ENCODE peak calls at places on chromosomes 4 and X, in ten cellular contexts. J is mammary epithelial cell, H is HepG2, I is GM12878, V is bronchial epithelial cell, K is left lung, A is adrenal gland, N is body of pancreas, Q is pancreas, R is adipocyte. W is an unnamed sample.
A peak's percentile ranks its signal among the peaks of the same experiment; 100 is the strongest.

GRCh38 chr4:47213971-47214370 is 182.6 kb downstream of the GABRB1 start:
- DNase-seq in J (peak; percentile 94), H (peak; percentile 16), I (no peak), V (peak; percentile 66), K (no peak), A (no peak), N (no peak), Q (no peak), R (peak; percentile 79), W (no peak)

GRCh38 chr4:3304831-3305609 is 12.2 kb downstream of the RGS12 start:
- DNase-seq in J (no peak), H (no peak), I (no peak), V (no peak), K (no peak), A (peak; percentile 75), N (no peak), Q (peak; percentile 43), R (peak; percentile 48), W (peak; percentile 50)

GRCh38 chrX:1593286-1594271 is 2.2 kb downstream of the AKAP17A start:
- DNase-seq in J (no peak), H (no peak), I (no peak), V (no peak), K (no peak), A (peak; percentile 61), N (no peak), Q (peak; percentile 56), R (peak; percentile 13), W (no peak)

GRCh38 chr4:168722391-168722790 is 225.5 kb downstream of the PALLD start:
- DNase-seq in J (no peak), H (no peak), I (no peak), V (no peak), K (no peak), A (no peak), N (no peak), Q (no peak), R (no peak), W (no peak)

GRCh38 chr4:186148335-186148975 is 42.9 kb upstream of the CYP4V2 start:
- DNase-seq in J (no peak), H (no peak), I (no peak), V (no peak), K (no peak), A (no peak), N (no peak), Q (no peak), R (no peak), W (no peak)

GRCh38 chrX:130705591-130705990 is 197.4 kb downstream of the ENOX2 start:
- DNase-seq in J (no peak), H (peak; percentile 1), I (no peak), V (no peak), K (no peak), A (no peak), N (no peak), Q (no peak), R (no peak), W (no peak)

GRCh38 chr4:88759039-88759631 is 61.5 kb upstream of the NAP1L5 start:
- DNase-seq in J (no peak), H (peak; percentile 55), I (no peak), V (peak; percentile 75), K (no peak), A (no peak), N (no peak), Q (no peak), R (peak; percentile 56), W (no peak)

GRCh38 chr4:105859233-105859632 is 36.0 kb upstream of the NPNT start:
- DNase-seq in J (peak; percentile 70), H (peak; percentile 13), I (peak; percentile 9), V (peak; percentile 86), K (no peak), A (no peak), N (no peak), Q (no peak), R (peak; percentile 82), W (no peak)

GRCh38 chrX:46433892-46434291 is 111.3 kb downstream of the ZNF674 start:
- DNase-seq in J (no peak), H (no peak), I (no peak), V (no peak), K (no peak), A (no peak), N (no peak), Q (no peak), R (peak; percentile 28), W (no peak)

GRCh38 chr4:73525611-73526010 is 44.1 kb downstream of the AFM start:
- DNase-seq in J (no peak), H (no peak), I (no peak), V (no peak), K (no peak), A (no peak), N (no peak), Q (no peak), R (no peak), W (no peak)

GRCh38 chrX:141814213-141814857 is 23.8 kb upstream of the MAGEC3 start:
- DNase-seq in J (no peak), H (no peak), I (no peak), V (no peak), K (no peak), A (no peak), N (peak; percentile 86), Q (peak; percentile 55), R (no peak), W (no peak)

GRCh38 chr4:118849867-118850812 is 14.2 kb upstream of the SEC24D start:
- DNase-seq in J (peak; percentile 54), H (no peak), I (no peak), V (peak; percentile 32), K (no peak), A (no peak), N (no peak), Q (no peak), R (peak; percentile 55), W (no peak)

GRCh38 chrX:50068893-50069292 is 131.9 kb downstream of the AKAP4 start:
- DNase-seq in J (no peak), H (no peak), I (no peak), V (no peak), K (no peak), A (no peak), N (no peak), Q (no peak), R (no peak), W (no peak)

GRCh38 chr4:88104902-88105610 is 53.4 kb downstream of the ABCG2 start:
- DNase-seq in J (peak; percentile 87), H (no peak), I (no peak), V (peak; percentile 92), K (no peak), A (no peak), N (no peak), Q (no peak), R (peak; percentile 72), W (no peak)

DNA sequence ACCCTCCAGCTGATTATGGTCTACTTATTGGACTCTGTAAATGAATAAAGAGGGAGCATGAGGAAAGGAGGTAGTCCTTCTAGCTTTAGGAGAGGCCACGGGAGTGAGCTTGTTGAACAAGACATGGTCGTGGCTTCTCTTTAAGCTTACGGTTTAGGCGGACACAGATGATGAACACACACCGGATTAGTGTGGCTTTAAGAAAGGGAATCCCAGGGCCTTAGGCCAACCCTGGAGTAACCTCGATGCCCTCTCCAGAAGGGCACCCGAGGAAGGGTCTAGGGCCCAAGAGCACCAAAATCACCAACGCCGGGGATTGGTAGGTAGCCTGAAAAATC is 39.4 kb downstream of the ERVMER34-1 start:
- DNase-seq in J (no peak), H (no peak), I (no peak), V (no peak), K (no peak), A (no peak), N (no peak), Q (no peak), R (no peak), W (no peak)
- H3K4me3 ChIP-seq in J (peak overlapping the region; percentile 50), H (peak overlapping the region; percentile 41), I (peak overlapping the region; percentile 64), V (peak overlapping the region; percentile 0), K (peak overlapping the region; percentile 83), A (no peak overlapping the region), N (no peak overlapping the region), Q (peak overlapping the region; percentile 63), R (peak overlapping the region; percentile 94), W (no peak overlapping the region)

DNA sequence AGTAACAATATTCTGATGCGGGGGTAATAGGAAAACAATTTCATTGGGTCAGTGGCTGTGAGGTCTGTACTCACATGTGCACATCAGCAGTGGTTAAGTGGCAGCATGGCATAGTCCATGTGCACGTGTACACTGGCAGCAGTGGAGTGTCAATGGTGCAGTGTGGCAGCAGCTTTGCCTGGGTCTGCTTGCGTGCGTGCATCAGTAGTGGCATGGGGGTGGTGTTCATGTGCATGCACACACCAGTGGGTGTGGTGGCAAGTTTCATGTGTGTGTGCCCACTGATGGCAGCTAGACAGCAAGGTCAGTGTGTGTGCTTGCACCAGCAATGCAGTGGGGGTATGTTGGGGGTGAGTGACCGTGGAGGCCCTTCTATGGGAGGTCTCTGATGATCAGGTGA is 581.6 kb upstream of the KLHL4 start:
- DNase-seq in J (no peak), H (no peak), I (no peak), V (no peak), K (no peak), A (no peak), N (no peak), Q (no peak), R (no peak), W (no peak)
- H3K27me3 ChIP-seq in J (no peaks in the 10 kb centered on the region), H (no peaks in the 10 kb centered on the region), I (no peaks in the 10 kb centered on the region), V (no peaks in the 10 kb centered on the region), K (no peaks in the 10 kb centered on the region), A (peaks cover 6% of the 10 kb centered on the region), N (no peaks in the 10 kb centered on the region), Q (no peaks in the 10 kb centered on the region), R (no peaks in the 10 kb centered on the region), W (no peaks in the 10 kb centered on the region)

GRCh38 chr4:826508-827208 is 729 bp upstream of the CPLX1 start:
- DNase-seq in J (no peak), H (no peak), I (no peak), V (no peak), K (peak; percentile 14), A (peak; percentile 20), N (no peak), Q (peak; percentile 60), R (no peak), W (no peak)
- H3K4me3 ChIP-seq in J (no peak overlapping the region), H (peak overlapping the region; percentile 65), I (no peak overlapping the region), V (no peak overlapping the region), K (no peak overlapping the region), A (no peak overlapping the region), N (no peak overlapping the region), Q (no peak overlapping the region), R (no peak overlapping the region), W (no peak overlapping the region)

GRCh38 chr4:1409806-1410425 is 3.7 kb upstream of the NKX1-1 start:
- DNase-seq in J (no peak), H (no peak), I (no peak), V (no peak), K (no peak), A (no peak), N (no peak), Q (no peak), R (no peak), W (no peak)

GRCh38 chr4:1412376-1413220 is 6.4 kb upstream of the NKX1-1 start:
- DNase-seq in J (no peak), H (no peak), I (no peak), V (no peak), K (no peak), A (no peak), N (no peak), Q (no peak), R (no peak), W (no peak)

GRCh38 chr4:1413221-1413663 is 7.0 kb upstream of the NKX1-1 start:
- DNase-seq in J (no peak), H (no peak), I (no peak), V (no peak), K (no peak), A (no peak), N (no peak), Q (no peak), R (no peak), W (no peak)

GRCh38 chr4:1410491-1411325 is 4.5 kb upstream of the NKX1-1 start:
- DNase-seq in J (peak; percentile 29), H (peak; percentile 15), I (no peak), V (no peak), K (peak; percentile 51), A (peak; percentile 71), N (peak; percentile 34), Q (peak; percentile 73), R (peak; percentile 69), W (no peak)

GRCh38 chr4:1411436-1412375 is 5.5 kb upstream of the NKX1-1 start:
- DNase-seq in J (no peak), H (no peak), I (no peak), V (no peak), K (no peak), A (no peak), N (no peak), Q (no peak), R (no peak), W (no peak)
- H3K27me3 ChIP-seq in J (peaks cover 30% of the 10 kb centered on the region), H (peaks cover 8% of the 10 kb centered on the region), I (no peaks in the 10 kb centered on the region), V (peaks cover 18% of the 10 kb centered on the region), K (peaks cover 83% of the 10 kb centered on the region), A (peaks cover 84% of the 10 kb centered on the region), N (peaks cover 42% of the 10 kb centered on the region), Q (no peaks in the 10 kb centered on the region), R (peaks cover 74% of the 10 kb centered on the region), W (peaks cover 76% of the 10 kb centered on the region)

W was measured in uterus.